ENCODE peak calls at places on chromosomes 3 and 15, in ten cellular contexts. S is mucosa of descending colon; V is nephron progenitor cell; M is NCI-H524; X is ovary; E is Ammon's horn; Q is lower lobe of right lung; B is activated CD8-positive, alpha-beta memory T cell treated with anti-CD3 and anti-CD28 coated beads for 24 hours; G is coronary artery; Z is stimulated activated CD8-positive, alpha-beta memory T cell treated with anti-CD3 and anti-CD28 coated beads, Interleukin-2, amount 100 ng/mL, for 48 hours. Y is an unnamed sample.

GRCh38 chr3:97917813-97918536 is 54.3 kb downstream of the RIOX2 start:
- DNase-seq in E (no peak), Z (no peak), M (no peak), X (no peak), B (no peak), V (no peak), G (no peak), Q (no peak), S (no peak), Y (no peak)

GRCh38 chr15:81939604-81940440 is 106.0 kb downstream of the MEX3B start:
- DNase-seq in S (no peak), Z (no peak), M (peak; percentile 31), Q (no peak), E (no peak), B (no peak), G (no peak), X (no peak), V (peak; percentile 20), Y (no peak)

GRCh38 chr3:157532529-157533297 is 29.5 kb upstream of the VEPH1 start:
- DNase-seq in M (peak; percentile 79), Q (no peak), Z (no peak), E (peak; percentile 81), S (no peak), X (no peak), B (no peak), G (no peak), V (peak; percentile 31), Y (no peak)

GRCh38 chr15:85795669-85796305 is 1.1 kb upstream of the KLHL25 start:
- DNase-seq in Q (no peak), E (no peak), Z (no peak), V (no peak), M (peak; percentile 96), B (no peak), G (no peak), X (no peak), S (no peak), Y (no peak)

GRCh38 chr3:35965908-35966307 is 326.6 kb downstream of the ARPP21 start:
- DNase-seq in Q (no peak), B (no peak), G (no peak), X (no peak), M (peak; percentile 54), E (peak; percentile 68), V (no peak), S (no peak), Z (no peak), Y (no peak)

GRCh38 chr15:68431792-68432401 is at the start of gene ITGA11:
- DNase-seq in S (peak; percentile 64), X (peak; percentile 40), B (peak; percentile 47), V (peak; percentile 84), Q (peak; percentile 72), Z (no peak), G (peak; percentile 78), E (peak; percentile 16), M (peak; percentile 75), Y (no peak)

GRCh38 chr15:101139986-101140696 is 111.7 kb downstream of the CHSY1 start:
- DNase-seq in X (no peak), V (no peak), G (no peak), E (no peak), M (no peak), S (no peak), Q (peak; percentile 35), B (no peak), Z (no peak), Y (no peak)

GRCh38 chr15:52506549-52506948 is 22.1 kb downstream of the MYO5A start:
- DNase-seq in B (no peak), V (no peak), G (no peak), X (no peak), Q (no peak), S (no peak), Z (no peak), M (no peak), E (no peak), Y (no peak)

GRCh38 chr15:41850482-41851166 is 12.0 kb downstream of the PLA2G4B start:
- DNase-seq in S (no peak), Q (no peak), M (no peak), V (no peak), X (no peak), B (no peak), Z (no peak), E (no peak), G (no peak), Y (no peak)

GRCh38 chr15:71447328-71448250 is 332.3 kb downstream of the THSD4 start:
- DNase-seq in Q (no peak), B (no peak), M (no peak), S (no peak), Z (no peak), X (no peak), G (no peak), V (no peak), E (no peak), Y (no peak)

GRCh38 chr15:32781781-32782180 is 64.0 kb downstream of the GREM1 start:
- DNase-seq in Q (no peak), S (no peak), B (no peak), G (no peak), V (no peak), X (no peak), M (no peak), Z (no peak), E (no peak), Y (no peak)

GRCh38 chr3:46517016-46517770 is 19.4 kb downstream of the RTP3 start:
- DNase-seq in M (no peak), E (no peak), Q (no peak), V (no peak), Z (no peak), X (no peak), B (no peak), G (no peak), S (no peak), Y (no peak)

GRCh38 chr15:75168374-75168773 is 33.3 kb upstream of the C15orf39 start:
- DNase-seq in X (no peak), G (no peak), Q (no peak), V (no peak), Z (no peak), E (no peak), M (no peak), S (no peak), B (no peak), Y (no peak)